ENCODE peak calls at places on chromosomes 5 and 9, in five cellular contexts. One of them, this sample, is unnamed.

GRCh38 chr5:73188764-73189521 is 15.9 kb downstream of the TMEM174 start:
- DNase-seq in GM03348: peak; percentile 66
- DNase-seq in NCI-H460: no peak
- DNase-seq in Calu3: no peak
- DNase-seq in lung microvascular endothelial cell: no peak
- DNase-seq in this sample: no peak

GRCh38 chr9:128007566-128008138 is 26.9 kb upstream of the EEIG1 start:
- DNase-seq in lung microvascular endothelial cell: peak; percentile 74
- DNase-seq in GM03348: no peak
- DNase-seq in NCI-H460: peak; percentile 15
- DNase-seq in Calu3: peak; percentile 60
- DNase-seq in this sample: no peak

GRCh38 chr9:107881625-107882300 is 392.2 kb upstream of the KLF4 start:
- DNase-seq in GM03348: no peak
- DNase-seq in Calu3: no peak
- DNase-seq in lung microvascular endothelial cell: no peak
- DNase-seq in NCI-H460: no peak
- DNase-seq in this sample: no peak

GRCh38 chr5:136763548-136763947 is 398.2 kb upstream of the TRPC7 start:
- DNase-seq in lung microvascular endothelial cell: no peak
- DNase-seq in GM03348: no peak
- DNase-seq in Calu3: no peak
- DNase-seq in NCI-H460: no peak
- DNase-seq in this sample: no peak

GRCh38 chr9:35822926-35823325 is 5.6 kb downstream of the FAM221B start:
- DNase-seq in Calu3: no peak
- DNase-seq in NCI-H460: no peak
- DNase-seq in GM03348: no peak
- DNase-seq in lung microvascular endothelial cell: no peak
- DNase-seq in this sample: no peak

GRCh38 chr9:75880556-75880955 is 9.9 kb upstream of the PCSK5 start:
- DNase-seq in lung microvascular endothelial cell: no peak
- DNase-seq in NCI-H460: peak; percentile 88
- DNase-seq in GM03348: no peak
- DNase-seq in Calu3: no peak
- DNase-seq in this sample: no peak

GRCh38 chr9:128823903-128824406 is 5.6 kb downstream of the SPOUT1 start:
- DNase-seq in GM03348: no peak
- DNase-seq in NCI-H460: no peak
- DNase-seq in lung microvascular endothelial cell: no peak
- DNase-seq in Calu3: no peak
- DNase-seq in this sample: no peak

GRCh38 chr5:33310471-33310870 is 130.3 kb upstream of the TARS1 start:
- DNase-seq in lung microvascular endothelial cell: no peak
- DNase-seq in GM03348: peak; percentile 59
- DNase-seq in Calu3: no peak
- DNase-seq in NCI-H460: no peak
- DNase-seq in this sample: no peak

GRCh38 chr9:116163293-116164055 is 9.9 kb downstream of the PAPPA start:
- DNase-seq in NCI-H460: no peak
- DNase-seq in GM03348: no peak
- DNase-seq in Calu3: no peak
- DNase-seq in lung microvascular endothelial cell: no peak
- DNase-seq in this sample: no peak

GRCh38 chr5:143403357-143403606 is 204 bp downstream of the NR3C1 start:
- DNase-seq in GM03348: no peak
- DNase-seq in lung microvascular endothelial cell: no peak
- DNase-seq in NCI-H460: no peak
- DNase-seq in Calu3: no peak
- DNase-seq in this sample: no peak

GRCh38 chr5:132497488-132497997 is 7.0 kb upstream of the IRF1 start:
- DNase-seq in GM03348: peak; percentile 95
- DNase-seq in lung microvascular endothelial cell: peak; percentile 58
- DNase-seq in NCI-H460: no peak
- DNase-seq in Calu3: peak; percentile 83
- DNase-seq in this sample: no peak

GRCh38 chr5:125341436-125341835 is 595.0 kb upstream of the ZNF608 start:
- DNase-seq in GM03348: no peak
- DNase-seq in Calu3: no peak
- DNase-seq in NCI-H460: no peak
- DNase-seq in lung microvascular endothelial cell: no peak
- DNase-seq in this sample: no peak

GRCh38 chr9:134909511-134910105 is 8.1 kb downstream of the FCN1 start:
- DNase-seq in GM03348: no peak
- DNase-seq in NCI-H460: no peak
- DNase-seq in Calu3: no peak
- DNase-seq in lung microvascular endothelial cell: no peak
- DNase-seq in this sample: no peak

GRCh38 chr5:110727025-110727314 is 499 bp upstream of the TMEM232 start:
- DNase-seq in NCI-H460: no peak
- DNase-seq in Calu3: no peak
- DNase-seq in lung microvascular endothelial cell: peak; percentile 31
- DNase-seq in GM03348: no peak
- DNase-seq in this sample: no peak

GRCh38 chr9:33988219-33988890 is 60.3 kb downstream of the UBAP2 start:
- DNase-seq in GM03348: no peak
- DNase-seq in lung microvascular endothelial cell: no peak
- DNase-seq in NCI-H460: no peak
- DNase-seq in Calu3: no peak
- DNase-seq in this sample: no peak

GRCh38 chr5:93126634-93127033 is 454.4 kb downstream of the NR2F1-AS1 start:
- DNase-seq in lung microvascular endothelial cell: no peak
- DNase-seq in Calu3: no peak
- DNase-seq in GM03348: no peak
- DNase-seq in NCI-H460: no peak
- DNase-seq in this sample: no peak

GRCh38 chr5:148607406-148607805 is 46.9 kb downstream of the HTR4 start:
- DNase-seq in lung microvascular endothelial cell: no peak
- DNase-seq in NCI-H460: no peak
- DNase-seq in GM03348: no peak
- DNase-seq in Calu3: no peak
- DNase-seq in this sample: no peak

GRCh38 chr9:38032266-38032830 is 36.7 kb downstream of the SHB start:
- DNase-seq in Calu3: peak; percentile 19
- DNase-seq in lung microvascular endothelial cell: no peak
- DNase-seq in GM03348: no peak
- DNase-seq in NCI-H460: no peak
- DNase-seq in this sample: no peak

This sample was measured in substantia nigra.